ENCODE peak calls at places on chromosomes 7 and 10, in nine cellular contexts. One of them, this sample, is unnamed.

GRCh38 chr10:36462194-36462593 is 663.2 kb upstream of the ANKRD30A start:
- DNase-seq in pons: no peak
- DNase-seq in NCI-H2029: no peak
- DNase-seq in fibroblast of lung: no peak
- DNase-seq in AG04450: no peak
- DNase-seq in right lobe of liver: no peak
- DNase-seq in cardiac fibroblast: peak; percentile 83
- DNase-seq in heart right ventricle: no peak
- DNase-seq in progenitor cell of endocrine pancreas: no peak
- DNase-seq in this sample: no peak

GRCh38 chr10:19922236-19922963 is 106.2 kb downstream of the PLXDC2 start:
- DNase-seq in right lobe of liver: no peak
- DNase-seq in heart right ventricle: peak; percentile 40
- DNase-seq in cardiac fibroblast: peak; percentile 85
- DNase-seq in AG04450: peak; percentile 32
- DNase-seq in fibroblast of lung: peak; percentile 91
- DNase-seq in progenitor cell of endocrine pancreas: no peak
- DNase-seq in NCI-H2029: no peak
- DNase-seq in pons: no peak
- DNase-seq in this sample: no peak

GRCh38 chr10:24519950-24520349 is 203.7 kb downstream of the ARHGAP21 start:
- DNase-seq in right lobe of liver: no peak
- DNase-seq in pons: no peak
- DNase-seq in cardiac fibroblast: no peak
- DNase-seq in progenitor cell of endocrine pancreas: no peak
- DNase-seq in heart right ventricle: no peak
- DNase-seq in NCI-H2029: no peak
- DNase-seq in fibroblast of lung: no peak
- DNase-seq in AG04450: no peak
- DNase-seq in this sample: no peak

GRCh38 chr10:118569241-118569881 is 26.1 kb downstream of the PRLHR start:
- DNase-seq in pons: no peak
- DNase-seq in fibroblast of lung: peak; percentile 34
- DNase-seq in progenitor cell of endocrine pancreas: no peak
- DNase-seq in right lobe of liver: no peak
- DNase-seq in AG04450: no peak
- DNase-seq in heart right ventricle: no peak
- DNase-seq in NCI-H2029: no peak
- DNase-seq in cardiac fibroblast: no peak
- DNase-seq in this sample: no peak

GRCh38 chr10:123562387-123562786 is 103.8 kb upstream of the GPR26 start:
- DNase-seq in right lobe of liver: no peak
- DNase-seq in NCI-H2029: no peak
- DNase-seq in pons: no peak
- DNase-seq in AG04450: no peak
- DNase-seq in heart right ventricle: no peak
- DNase-seq in fibroblast of lung: no peak
- DNase-seq in progenitor cell of endocrine pancreas: no peak
- DNase-seq in cardiac fibroblast: no peak
- DNase-seq in this sample: no peak

GRCh38 chr7:30682131-30683083 is at the start of gene CRHR2:
- DNase-seq in fibroblast of lung: no peak
- DNase-seq in NCI-H2029: no peak
- DNase-seq in pons: no peak
- DNase-seq in cardiac fibroblast: no peak
- DNase-seq in heart right ventricle: peak; percentile 19
- DNase-seq in right lobe of liver: no peak
- DNase-seq in AG04450: no peak
- DNase-seq in progenitor cell of endocrine pancreas: peak; percentile 40
- DNase-seq in this sample: no peak

GRCh38 chr10:77865585-77866324 is 60.8 kb downstream of the DLG5 start:
- DNase-seq in pons: no peak
- DNase-seq in NCI-H2029: peak; percentile 54
- DNase-seq in fibroblast of lung: no peak
- DNase-seq in heart right ventricle: no peak
- DNase-seq in cardiac fibroblast: no peak
- DNase-seq in progenitor cell of endocrine pancreas: no peak
- DNase-seq in AG04450: no peak
- DNase-seq in right lobe of liver: no peak
- DNase-seq in this sample: no peak

GRCh38 chr7:43537765-43538403 is 45.0 kb upstream of the STK17A start:
- DNase-seq in progenitor cell of endocrine pancreas: no peak
- DNase-seq in cardiac fibroblast: peak; percentile 49
- DNase-seq in pons: no peak
- DNase-seq in right lobe of liver: no peak
- DNase-seq in NCI-H2029: no peak
- DNase-seq in fibroblast of lung: peak; percentile 81
- DNase-seq in AG04450: no peak
- DNase-seq in heart right ventricle: no peak
- DNase-seq in this sample: no peak

GRCh38 chr7:30027065-30027456 is 559 bp upstream of the FKBP14 start:
- DNase-seq in NCI-H2029: no peak
- DNase-seq in cardiac fibroblast: peak; percentile 44
- DNase-seq in fibroblast of lung: peak; percentile 76
- DNase-seq in heart right ventricle: no peak
- DNase-seq in right lobe of liver: no peak
- DNase-seq in progenitor cell of endocrine pancreas: no peak
- DNase-seq in pons: peak; percentile 80
- DNase-seq in AG04450: no peak
- DNase-seq in this sample: peak; percentile 63

GRCh38 chr10:17006631-17007161 is 122.9 kb downstream of the CUBN start:
- DNase-seq in right lobe of liver: no peak
- DNase-seq in pons: no peak
- DNase-seq in cardiac fibroblast: peak; percentile 64
- DNase-seq in heart right ventricle: peak; percentile 76
- DNase-seq in AG04450: no peak
- DNase-seq in progenitor cell of endocrine pancreas: no peak
- DNase-seq in fibroblast of lung: peak; percentile 74
- DNase-seq in NCI-H2029: no peak
- DNase-seq in this sample: no peak

GRCh38 chr7:131836733-131837132 is 280.3 kb upstream of the PODXL start:
- DNase-seq in AG04450: no peak
- DNase-seq in NCI-H2029: no peak
- DNase-seq in heart right ventricle: no peak
- DNase-seq in pons: no peak
- DNase-seq in fibroblast of lung: no peak
- DNase-seq in right lobe of liver: no peak
- DNase-seq in cardiac fibroblast: no peak
- DNase-seq in progenitor cell of endocrine pancreas: no peak
- DNase-seq in this sample: no peak

This sample was measured in T47D.